ENCODE peak calls at places on chromosomes 5 and 9, in four cellular contexts. W is HepG2, I is K562, R is SK-N-SH. X is an unnamed sample.
A peak's percentile ranks its signal among the peaks of the same experiment; 100 is the strongest.

GRCh38 chr5:124697912-124698690 is 48.3 kb downstream of the ZNF608 start:
- DNase-seq in R (no peak), W (no peak), I (no peak), X (no peak)

GRCh38 chr5:72268753-72269410 is 51.2 kb downstream of the MRPS27 start:
- DNase-seq in R (peak; percentile 36), I (peak; percentile 45), W (peak; percentile 48), X (peak; percentile 5)

GRCh38 chr5:106113922-106114321 is 1556.8 kb downstream of the EFNA5 start:
- DNase-seq in R (no peak), W (no peak), I (no peak), X (no peak)

GRCh38 chr5:125199968-125200841 is 453.8 kb upstream of the ZNF608 start:
- DNase-seq in I (no peak), W (no peak), R (peak; percentile 44), X (no peak)

GRCh38 chr5:154449786-154450185 is 4.0 kb downstream of the SAP30L start:
- DNase-seq in I (no peak), W (no peak), R (no peak), X (no peak)

GRCh38 chr5:170630711-170631141 is 126.9 kb downstream of the KCNIP1 start:
- DNase-seq in W (no peak), I (peak; percentile 52), R (no peak), X (no peak)

GRCh38 chr5:131635755-131636479 is 888 bp upstream of the RAPGEF6 start:
- DNase-seq in W (no peak), R (peak; percentile 20), I (no peak), X (no peak)

GRCh38 chr5:153153086-153153485 is 337.4 kb upstream of the GRIA1 start:
- DNase-seq in R (no peak), I (no peak), W (no peak), X (no peak)

GRCh38 chr9:77826621-77827020 is 178.5 kb upstream of the GNA14 start:
- DNase-seq in R (no peak), I (no peak), W (no peak), X (no peak)

GRCh38 chr9:117936185-117936758 is 232.1 kb downstream of the TLR4 start:
- DNase-seq in I (no peak), W (no peak), R (peak; percentile 22), X (no peak)

GRCh38 chr5:150410524-150411244 is 2.0 kb downstream of the CD74 start:
- DNase-seq in R (peak; percentile 80), W (peak; percentile 59), I (no peak), X (peak; percentile 96)

GRCh38 chr5:74816875-74817274 is 49.3 kb downstream of the FAM169A start:
- DNase-seq in W (no peak), I (no peak), R (no peak), X (no peak)

GRCh38 chr9:6272229-6272597 is 56.0 kb upstream of the TPD52L3 start:
- DNase-seq in W (peak; percentile 76), I (no peak), R (no peak), X (no peak)

GRCh38 chr5:139950436-139950835 is 92.7 kb downstream of the NRG2 start:
- DNase-seq in W (no peak), I (no peak), R (no peak), X (no peak)

GRCh38 chr9:97307091-97307490 is 368 bp upstream of the CCDC180 start:
- DNase-seq in R (peak; percentile 34), I (peak; percentile 75), W (no peak), X (no peak)

GRCh38 chr9:135228983-135229625 is 141.6 kb downstream of the OLFM1 start:
- DNase-seq in W (no peak), R (no peak), I (no peak), X (no peak)

GRCh38 chr9:133346021-133346713 is 1.8 kb downstream of the MED22 start:
- DNase-seq in I (no peak), R (peak; percentile 33), W (no peak), X (no peak)

GRCh38 chr5:66989286-66989685 is 207.3 kb downstream of the CD180 start:
- DNase-seq in R (no peak), W (peak; percentile 45), I (no peak), X (no peak)
- TF ChIP-seq REST in R (no peak), W (no peak), I (no peak), X (no peak)

DNA sequence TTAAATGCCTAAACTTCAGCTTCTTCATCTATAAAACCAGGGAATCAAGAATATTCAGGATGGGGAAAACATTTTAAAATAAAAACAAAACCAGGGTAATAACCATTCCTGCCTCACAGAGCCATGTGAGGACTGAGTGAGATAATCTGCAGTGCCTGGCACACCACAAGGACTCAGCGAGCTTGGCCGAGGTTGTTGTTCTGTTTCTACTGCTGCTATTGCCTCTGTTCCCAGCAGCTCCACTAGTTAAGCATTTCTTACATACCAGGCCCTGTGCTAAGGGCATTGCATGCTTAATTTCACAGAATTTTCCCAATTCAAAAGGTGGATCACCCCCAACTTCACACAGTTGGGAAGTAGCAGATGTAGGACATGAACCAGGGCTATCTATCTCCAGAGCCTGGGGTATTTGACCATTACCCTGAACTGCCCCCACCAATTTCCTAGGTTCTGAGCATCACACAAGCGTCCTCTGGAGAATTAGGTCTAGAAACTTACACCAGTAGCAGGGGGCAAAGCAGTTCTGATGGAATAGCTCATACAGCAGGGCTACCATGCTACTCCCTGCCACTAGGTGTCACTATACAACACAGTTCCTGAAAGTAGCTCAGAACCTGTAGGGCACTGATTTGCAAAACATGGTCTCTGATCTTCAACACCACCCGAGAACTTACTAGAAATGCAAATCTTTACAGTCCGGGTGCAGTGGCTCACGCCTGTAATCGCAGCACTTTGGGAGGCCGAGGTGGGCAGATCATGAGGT is 74.3 kb downstream of the LRSAM1 start:
- DNase-seq in I (peak; percentile 72), R (no peak), W (peak; percentile 26), X (peak; percentile 28)
- H3K27ac ChIP-seq in I (no peak overlapping the region), R (no peak overlapping the region), W (no peak overlapping the region), X (no peak overlapping the region)

GRCh38 chr5:169354263-169354662 is 53.3 kb upstream of the SLIT3 start:
- DNase-seq in I (no peak), R (no peak), W (no peak), X (no peak)
- TF ChIP-seq GABPA in I (no peak), R (no peak), W (no peak), X (no peak)

GRCh38 chr5:161201558-161201957 is 345.0 kb downstream of the GABRB2 start:
- DNase-seq in R (no peak), I (no peak), W (no peak), X (no peak)
- TF ChIP-seq REST in R (no peak), I (no peak), W (no peak), X (no peak)

DNA sequence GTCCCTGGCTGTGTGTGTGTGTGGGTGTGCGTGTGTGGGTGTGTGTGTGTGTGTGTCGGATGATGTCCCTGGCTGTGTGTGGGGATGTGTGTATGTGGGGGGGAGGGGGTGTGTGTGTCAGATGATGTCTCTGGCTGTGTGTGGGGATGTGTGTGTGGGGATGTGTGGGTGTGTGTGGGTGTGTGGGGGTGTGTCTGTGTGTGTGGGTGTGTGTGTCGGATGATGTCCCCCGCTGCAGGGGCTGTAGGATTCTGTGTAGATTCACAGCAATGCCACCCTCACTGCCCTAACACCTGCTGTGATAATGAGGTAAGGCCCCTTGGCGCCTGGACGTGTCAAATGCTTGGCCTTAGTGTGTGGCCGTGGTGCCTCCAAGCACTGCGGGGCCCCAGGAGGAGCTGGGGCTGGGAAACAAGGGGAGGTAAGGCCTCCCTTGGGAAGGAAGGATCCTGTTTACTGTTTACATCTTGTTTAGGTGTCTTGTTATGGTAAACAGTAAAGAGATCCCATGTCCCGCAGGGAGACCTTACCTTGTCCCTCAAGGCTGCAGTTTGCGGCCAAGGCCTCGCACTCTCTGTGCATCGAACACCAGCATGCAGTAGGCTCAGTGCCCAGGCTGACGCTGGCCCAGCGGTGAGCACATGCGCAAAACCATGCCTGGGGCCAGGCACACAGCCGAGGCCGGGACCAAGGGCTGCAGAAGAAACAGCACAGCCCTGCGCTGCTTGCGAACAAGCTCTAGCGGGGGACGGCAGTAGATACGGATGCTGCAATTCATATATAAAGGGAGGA is 24.1 kb downstream of the AHRR start:
- DNase-seq in W (no peak), I (no peak), R (peak; percentile 45), X (no peak)
- H3K27ac ChIP-seq in W (no peak overlapping the region), I (no peak overlapping the region), R (no peak overlapping the region), X (no peak overlapping the region)

GRCh38 chr9:112249277-112249676 is 74.2 kb upstream of the SUSD1 start:
- DNase-seq in W (no peak), R (no peak), I (no peak), X (no peak)
- TF ChIP-seq GABPA in W (no peak), R (no peak), I (no peak), X (no peak)

DNA sequence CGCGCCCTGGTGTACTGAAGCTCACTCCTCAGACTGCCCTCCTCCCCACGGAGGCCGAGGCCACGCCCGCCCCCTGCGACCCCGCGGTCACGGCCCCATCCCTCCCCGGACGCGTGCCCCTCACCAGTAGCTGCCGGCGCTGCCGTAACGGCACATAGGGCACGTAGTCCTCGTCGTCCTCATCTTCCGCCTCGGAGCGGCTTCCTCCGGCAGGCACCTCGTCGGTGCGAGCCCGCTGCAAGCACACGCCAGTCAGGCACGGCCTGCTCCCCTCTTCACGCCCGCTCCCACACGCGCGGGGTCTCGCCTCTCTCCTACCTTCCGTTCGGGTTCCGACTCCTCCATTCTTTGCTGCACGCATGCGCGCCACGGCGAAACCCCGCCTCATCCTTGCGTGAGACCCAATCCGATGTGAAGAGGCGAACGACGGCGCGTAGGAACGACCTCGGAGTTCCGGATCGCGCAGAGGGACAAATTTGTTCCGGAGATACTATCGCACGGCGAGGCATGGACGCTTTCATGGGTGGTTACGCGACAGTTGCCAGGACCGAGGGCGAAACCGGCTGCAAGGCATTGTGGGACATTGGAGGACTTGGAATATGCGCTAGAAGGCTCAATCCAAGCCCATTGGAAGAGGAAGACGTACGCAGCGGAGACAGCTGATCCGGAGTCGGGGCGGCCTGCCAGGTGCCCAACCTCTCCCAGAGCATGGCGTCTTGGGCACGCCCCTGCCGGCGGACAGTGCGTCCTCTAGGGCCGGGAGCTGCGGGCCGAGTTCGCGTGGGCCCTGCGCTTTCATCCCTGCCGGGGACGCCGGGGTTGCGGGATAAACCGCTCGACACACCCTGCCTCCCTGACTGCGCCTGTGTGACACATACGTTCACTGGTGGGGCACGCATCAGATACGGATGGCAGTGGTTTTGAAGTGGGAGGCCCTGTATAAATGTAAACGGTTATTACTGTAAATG is at the start of gene DDX41:
- DNase-seq in W (peak; percentile 96), I (peak; percentile 93), R (peak; percentile 98), X (peak; percentile 98)
- TF ChIP-seq REST in W (no peak), I (peak; percentile 29), R (peak; percentile 54), X (peak; percentile 29)

GRCh38 chr9:18727904-18728303 is 254.0 kb downstream of the ADAMTSL1 start:
- DNase-seq in R (no peak), W (no peak), I (no peak), X (no peak)
- H3K27ac ChIP-seq in R (no peak overlapping the region), W (no peak overlapping the region), I (no peak overlapping the region), X (no peak overlapping the region)

DNA sequence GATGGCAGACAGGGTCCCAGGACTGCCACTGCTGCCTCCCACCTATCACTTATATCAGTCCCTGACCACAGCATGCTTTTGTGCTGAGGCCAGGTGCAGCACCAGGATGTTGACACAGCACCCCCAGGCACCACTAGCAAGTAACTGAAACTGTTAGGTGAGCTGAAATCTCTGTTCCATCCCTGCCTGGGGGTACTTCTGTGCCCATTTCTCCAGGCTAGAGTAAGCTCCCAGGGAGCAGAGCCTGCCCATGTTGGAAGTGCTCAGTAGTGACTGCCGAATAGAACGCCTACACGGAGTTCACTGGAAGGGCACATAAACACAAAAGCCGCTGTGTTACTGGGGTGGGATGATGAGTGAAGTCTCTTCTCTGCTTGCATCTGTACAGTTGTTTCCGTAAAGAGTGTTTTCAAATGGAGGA is 42.9 kb downstream of the POLR1E start:
- DNase-seq in I (no peak), W (no peak), R (no peak), X (no peak)
- TF ChIP-seq GABPA in I (no peak), W (no peak), R (no peak), X (no peak)